ENCODE peak calls at places on chromosome X, in four cellular contexts. One of them, this sample, is unnamed. For H3K4me1, the result is how much of the 10 kb centered on the place peaks cover.

GRCh38 chrX:24117288-24117687 is 32.2 kb upstream of the ZFX start:
- DNase-seq in lower lobe of right lung: no peak
- DNase-seq in aorta: no peak
- DNase-seq in fibroblast of lung: peak
- DNase-seq in this sample: no peak

GRCh38 chrX:154458954-154459829 is 1.1 kb downstream of the PLXNA3 start:
- DNase-seq in lower lobe of right lung: peak
- DNase-seq in aorta: no peak
- DNase-seq in fibroblast of lung: no peak
- DNase-seq in this sample: peak

GRCh38 chrX:22116585-22117546 is 84.7 kb downstream of the PHEX start:
- DNase-seq in lower lobe of right lung: no peak
- DNase-seq in aorta: no peak
- DNase-seq in fibroblast of lung: no peak
- DNase-seq in this sample: no peak

GRCh38 chrX:110146521-110146920 is 143.6 kb downstream of the TMEM164 start:
- DNase-seq in lower lobe of right lung: no peak
- DNase-seq in aorta: no peak
- DNase-seq in fibroblast of lung: peak
- DNase-seq in this sample: no peak

GRCh38 chrX:93420635-93421034 is 252.7 kb downstream of the NAP1L3 start:
- DNase-seq in lower lobe of right lung: no peak
- DNase-seq in aorta: no peak
- DNase-seq in fibroblast of lung: peak
- DNase-seq in this sample: no peak

GRCh38 chrX:147894332-147894870 is 17.3 kb upstream of the FMR1 start:
- DNase-seq in lower lobe of right lung: no peak
- DNase-seq in aorta: no peak
- DNase-seq in fibroblast of lung: no peak
- DNase-seq in this sample: no peak

GRCh38 chrX:104112326-104112951 is at the start of gene ZCCHC18:
- DNase-seq in lower lobe of right lung: peak
- DNase-seq in aorta: peak
- DNase-seq in fibroblast of lung: peak
- DNase-seq in this sample: peak

GRCh38 chrX:40468033-40468979 is 112.5 kb upstream of the ATP6AP2 start:
- DNase-seq in lower lobe of right lung: peak
- DNase-seq in aorta: no peak
- DNase-seq in fibroblast of lung: peak
- DNase-seq in this sample: peak

GRCh38 chrX:124232523-124233201 is 99.8 kb upstream of the TEX13D start:
- DNase-seq in lower lobe of right lung: no peak
- DNase-seq in aorta: no peak
- DNase-seq in fibroblast of lung: no peak
- DNase-seq in this sample: no peak

GRCh38 chrX:86379209-86379608 is 231.0 kb downstream of the DACH2 start:
- DNase-seq in lower lobe of right lung: no peak
- DNase-seq in aorta: no peak
- DNase-seq in fibroblast of lung: no peak
- DNase-seq in this sample: no peak

GRCh38 chrX:130060122-130061069 is 49.9 kb downstream of the ELF4 start:
- DNase-seq in lower lobe of right lung: peak
- DNase-seq in aorta: peak
- DNase-seq in fibroblast of lung: peak
- DNase-seq in this sample: peak

GRCh38 chrX:119726900-119727555 is 31.4 kb upstream of the SOWAHD start:
- DNase-seq in lower lobe of right lung: no peak
- DNase-seq in aorta: no peak
- DNase-seq in fibroblast of lung: no peak
- DNase-seq in this sample: no peak

GRCh38 chrX:69238153-69238959 is 73.1 kb upstream of the PJA1 start:
- DNase-seq in lower lobe of right lung: no peak
- DNase-seq in aorta: peak
- DNase-seq in fibroblast of lung: no peak
- DNase-seq in this sample: peak

GRCh38 chrX:134604701-134605271 is 53.5 kb downstream of the PLAC1 start:
- DNase-seq in lower lobe of right lung: peak
- DNase-seq in aorta: no peak
- DNase-seq in fibroblast of lung: peak
- DNase-seq in this sample: peak

GRCh38 chrX:9913041-9913440 is 54.1 kb upstream of the CLDN34 start:
- DNase-seq in lower lobe of right lung: no peak
- DNase-seq in aorta: no peak
- DNase-seq in fibroblast of lung: no peak
- DNase-seq in this sample: no peak

GRCh38 chrX:129980043-129980442 is 2.4 kb upstream of the BCORL1 start:
- DNase-seq in lower lobe of right lung: peak
- DNase-seq in aorta: no peak
- DNase-seq in fibroblast of lung: no peak
- DNase-seq in this sample: peak

GRCh38 chrX:124917011-124917410 is 402.7 kb upstream of the TEX13C start:
- DNase-seq in lower lobe of right lung: no peak
- DNase-seq in aorta: no peak
- DNase-seq in fibroblast of lung: no peak
- DNase-seq in this sample: no peak

GRCh38 chrX:16119353-16120220 is 3.8 kb upstream of the GRPR start:
- DNase-seq in lower lobe of right lung: no peak
- DNase-seq in aorta: no peak
- DNase-seq in fibroblast of lung: no peak
- DNase-seq in this sample: no peak

GRCh38 chrX:129690435-129690834 is 35.7 kb upstream of the APLN start:
- DNase-seq in lower lobe of right lung: no peak
- DNase-seq in aorta: no peak
- DNase-seq in fibroblast of lung: peak
- DNase-seq in this sample: peak

GRCh38 chrX:85001344-85001743 is 2.3 kb upstream of the APOOL start:
- DNase-seq in lower lobe of right lung: no peak
- DNase-seq in aorta: no peak
- DNase-seq in fibroblast of lung: no peak
- DNase-seq in this sample: no peak

GRCh38 chrX:45592067-45592466 is 391.4 kb upstream of the DIPK2B start:
- DNase-seq in lower lobe of right lung: no peak
- DNase-seq in aorta: no peak
- DNase-seq in fibroblast of lung: no peak
- DNase-seq in this sample: no peak

GRCh38 chrX:23884427-23885024 is 23.2 kb downstream of the APOO start:
- DNase-seq in lower lobe of right lung: no peak
- DNase-seq in aorta: no peak
- DNase-seq in fibroblast of lung: no peak
- DNase-seq in this sample: no peak

DNA sequence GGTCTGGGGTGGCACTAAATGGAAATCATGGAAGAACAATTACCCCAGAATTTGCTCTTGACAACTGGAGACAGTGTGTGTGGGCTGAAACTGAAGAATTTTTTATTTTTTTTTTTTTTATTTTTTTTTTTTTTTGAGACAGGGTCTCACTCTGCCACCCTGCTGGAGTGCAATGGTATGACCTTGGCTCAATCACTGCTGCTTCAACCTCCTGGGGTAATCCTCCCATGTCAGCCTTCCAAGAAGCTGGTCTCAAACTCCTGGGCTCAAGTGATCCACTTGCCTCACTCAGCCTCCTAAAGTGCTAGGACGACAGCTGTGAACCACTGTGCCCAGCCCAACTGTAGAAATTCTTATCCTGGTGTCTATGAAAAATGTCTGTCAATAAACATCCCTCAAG is 127.9 kb upstream of the MAP3K15 start:
- DNase-seq in lower lobe of right lung: no peak
- DNase-seq in aorta: no peak
- DNase-seq in fibroblast of lung: no peak
- DNase-seq in this sample: no peak
- H3K4me1 ChIP-seq in lower lobe of right lung: under half
- H3K4me1 ChIP-seq in aorta: under half
- H3K4me1 ChIP-seq in fibroblast of lung: under half
- H3K4me1 ChIP-seq in this sample: under half

GRCh38 chrX:19746919-19747671 is 140.3 kb downstream of the SH3KBP1 start:
- DNase-seq in lower lobe of right lung: no peak
- DNase-seq in aorta: no peak
- DNase-seq in fibroblast of lung: no peak
- DNase-seq in this sample: no peak
- H3K4me3 ChIP-seq in lower lobe of right lung: no peak
- H3K4me3 ChIP-seq in aorta: no peak
- H3K4me3 ChIP-seq in fibroblast of lung: no peak
- H3K4me3 ChIP-seq in this sample: no peak

GRCh38 chrX:275967-276587 is 5.1 kb upstream of the PLCXD1 start:
- DNase-seq in lower lobe of right lung: peak
- DNase-seq in aorta: peak
- DNase-seq in fibroblast of lung: peak
- DNase-seq in this sample: peak

GRCh38 chrX:270848-271367 is 10.3 kb upstream of the PLCXD1 start:
- DNase-seq in lower lobe of right lung: peak
- DNase-seq in aorta: peak
- DNase-seq in fibroblast of lung: no peak
- DNase-seq in this sample: no peak

GRCh38 chrX:276588-277171 is 4.5 kb upstream of the PLCXD1 start:
- DNase-seq in lower lobe of right lung: peak
- DNase-seq in aorta: peak
- DNase-seq in fibroblast of lung: peak
- DNase-seq in this sample: no peak

GRCh38 chrX:274904-275475 is 6.2 kb upstream of the PLCXD1 start:
- DNase-seq in lower lobe of right lung: peak
- DNase-seq in aorta: no peak
- DNase-seq in fibroblast of lung: no peak
- DNase-seq in this sample: peak

DNA sequence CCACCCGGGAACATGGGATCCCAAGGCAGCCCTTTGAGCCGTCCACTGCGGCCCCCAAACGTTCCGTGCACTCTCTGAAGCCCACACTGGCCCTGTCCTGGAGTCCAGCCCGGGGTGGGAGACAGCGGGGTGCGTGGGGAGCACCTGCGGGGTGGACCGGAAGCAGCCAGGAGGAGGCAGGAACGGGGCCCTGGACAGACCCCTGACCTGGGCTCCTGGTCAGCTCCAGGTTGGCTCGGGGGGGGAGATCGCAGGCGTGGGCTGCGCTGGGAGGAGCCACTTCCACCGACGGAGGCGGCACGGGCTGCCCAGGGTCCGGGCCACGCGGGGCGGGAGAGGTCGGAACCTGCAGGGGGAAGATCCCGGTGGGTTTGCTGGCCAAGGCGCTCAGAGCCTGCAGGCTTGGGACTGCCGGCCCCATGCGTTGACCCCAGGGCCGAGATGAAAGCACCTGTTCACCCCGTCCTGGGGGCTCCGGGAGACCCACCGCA is 5.7 kb upstream of the PLCXD1 start:
- DNase-seq in lower lobe of right lung: peak
- DNase-seq in aorta: peak
- DNase-seq in fibroblast of lung: no peak
- DNase-seq in this sample: no peak
- H3K27ac ChIP-seq in lower lobe of right lung: peak
- H3K27ac ChIP-seq in aorta: no peak
- H3K27ac ChIP-seq in fibroblast of lung: no peak
- H3K27ac ChIP-seq in this sample: no peak

DNA sequence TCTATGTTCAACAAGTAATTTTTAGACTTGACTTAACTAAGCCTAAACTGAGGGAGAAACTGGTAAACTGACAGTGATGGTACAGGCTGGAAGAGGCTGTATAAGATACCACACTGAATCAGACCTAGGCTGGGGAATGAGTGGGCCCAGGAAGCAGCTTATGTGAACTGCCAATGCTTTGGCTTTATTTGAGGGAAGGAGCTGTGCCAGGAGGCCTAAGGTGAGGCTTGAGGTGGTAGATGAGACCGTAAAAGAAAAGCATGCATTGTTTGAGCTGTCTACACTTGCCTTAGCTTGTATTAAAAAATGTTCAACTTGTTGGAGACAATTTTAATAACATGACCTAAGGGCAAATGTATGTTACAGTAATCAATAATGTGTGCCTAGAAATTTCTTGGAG is 96.2 kb downstream of the RS1 start:
- DNase-seq in lower lobe of right lung: no peak
- DNase-seq in aorta: no peak
- DNase-seq in fibroblast of lung: no peak
- DNase-seq in this sample: no peak
- H3K4me1 ChIP-seq in lower lobe of right lung: under half
- H3K4me1 ChIP-seq in aorta: under half
- H3K4me1 ChIP-seq in fibroblast of lung: under half
- H3K4me1 ChIP-seq in this sample: under half

GRCh38 chrX:1661922-1662221 is 47.0 kb downstream of the ASMT start:
- DNase-seq in lower lobe of right lung: no peak
- DNase-seq in aorta: no peak
- DNase-seq in fibroblast of lung: no peak
- DNase-seq in this sample: no peak
- H3K4me3 ChIP-seq in lower lobe of right lung: peak
- H3K4me3 ChIP-seq in aorta: no peak
- H3K4me3 ChIP-seq in fibroblast of lung: no peak
- H3K4me3 ChIP-seq in this sample: no peak

GRCh38 chrX:136067097-136067496 is 80.2 kb upstream of the FHL1 start:
- DNase-seq in lower lobe of right lung: no peak
- DNase-seq in aorta: no peak
- DNase-seq in fibroblast of lung: no peak
- DNase-seq in this sample: no peak
- H3K27ac ChIP-seq in lower lobe of right lung: no peak
- H3K27ac ChIP-seq in aorta: no peak
- H3K27ac ChIP-seq in fibroblast of lung: no peak
- H3K27ac ChIP-seq in this sample: no peak

DNA sequence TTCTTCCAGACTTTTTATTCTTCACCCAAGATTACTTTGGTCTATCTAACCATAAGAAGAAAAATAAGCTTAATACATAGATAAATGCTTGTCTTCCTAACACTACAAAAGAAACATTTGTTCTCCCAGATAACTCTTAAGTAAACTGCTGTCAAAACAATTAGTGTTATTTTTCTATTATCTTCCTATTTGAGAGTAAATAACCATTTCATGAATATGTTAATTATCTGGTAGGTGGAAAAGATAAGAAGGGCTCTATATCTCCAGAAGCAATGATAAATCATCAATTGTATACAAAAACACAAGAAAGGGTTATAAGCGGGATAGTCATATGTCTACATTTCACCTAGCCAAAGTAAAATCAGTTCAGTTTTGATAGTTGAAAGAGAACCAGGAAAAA is 180.4 kb downstream of the ZIC3 start:
- DNase-seq in lower lobe of right lung: no peak
- DNase-seq in aorta: no peak
- DNase-seq in fibroblast of lung: no peak
- DNase-seq in this sample: no peak
- H3K4me1 ChIP-seq in lower lobe of right lung: under half
- H3K4me1 ChIP-seq in aorta: under half
- H3K4me1 ChIP-seq in fibroblast of lung: under half
- H3K4me1 ChIP-seq in this sample: under half

GRCh38 chrX:14028473-14028872 is 1.2 kb downstream of the GEMIN8 start:
- DNase-seq in lower lobe of right lung: no peak
- DNase-seq in aorta: no peak
- DNase-seq in fibroblast of lung: no peak
- DNase-seq in this sample: no peak
- H3K4me3 ChIP-seq in lower lobe of right lung: peak
- H3K4me3 ChIP-seq in aorta: no peak
- H3K4me3 ChIP-seq in fibroblast of lung: peak
- H3K4me3 ChIP-seq in this sample: peak